ENCODE peak calls at places on chromosomes 1 and 21, in nine cellular contexts. One of them, this sample, is unnamed.

GRCh38 chr1:228212415-228212965 is 4.6 kb downstream of the OBSCN start:
- DNase-seq in fibroblast of the conjunctiva: no peak
- DNase-seq in cardiac fibroblast: no peak
- DNase-seq in NCI-H524: no peak
- DNase-seq in MM.1S: no peak
- DNase-seq in PC-3: no peak
- DNase-seq in effector CD4-positive, alpha-beta T cell: no peak
- DNase-seq in occipital lobe: no peak
- DNase-seq in substantia nigra: no peak
- DNase-seq in this sample: peak; percentile 12

GRCh38 chr1:90612033-90612432 is 105.1 kb downstream of the BARHL2 start:
- DNase-seq in fibroblast of the conjunctiva: no peak
- DNase-seq in cardiac fibroblast: no peak
- DNase-seq in NCI-H524: no peak
- DNase-seq in MM.1S: no peak
- DNase-seq in PC-3: no peak
- DNase-seq in effector CD4-positive, alpha-beta T cell: no peak
- DNase-seq in occipital lobe: no peak
- DNase-seq in substantia nigra: no peak
- DNase-seq in this sample: no peak

GRCh38 chr1:119713538-119714456 is 2.1 kb downstream of the PHGDH start:
- DNase-seq in fibroblast of the conjunctiva: no peak
- DNase-seq in cardiac fibroblast: peak; percentile 69
- DNase-seq in NCI-H524: peak; percentile 76
- DNase-seq in MM.1S: no peak
- DNase-seq in PC-3: peak; percentile 4
- DNase-seq in effector CD4-positive, alpha-beta T cell: no peak
- DNase-seq in occipital lobe: no peak
- DNase-seq in substantia nigra: peak; percentile 17
- DNase-seq in this sample: no peak

GRCh38 chr1:244369256-244370057 is 82.3 kb downstream of the ADSS2 start:
- DNase-seq in fibroblast of the conjunctiva: no peak
- DNase-seq in cardiac fibroblast: no peak
- DNase-seq in NCI-H524: no peak
- DNase-seq in MM.1S: no peak
- DNase-seq in PC-3: no peak
- DNase-seq in effector CD4-positive, alpha-beta T cell: no peak
- DNase-seq in occipital lobe: no peak
- DNase-seq in substantia nigra: no peak
- DNase-seq in this sample: peak; percentile 91

GRCh38 chr1:2272686-2273400 is 44.7 kb downstream of the SKI start:
- DNase-seq in fibroblast of the conjunctiva: no peak
- DNase-seq in cardiac fibroblast: no peak
- DNase-seq in NCI-H524: no peak
- DNase-seq in MM.1S: no peak
- DNase-seq in PC-3: no peak
- DNase-seq in effector CD4-positive, alpha-beta T cell: no peak
- DNase-seq in occipital lobe: no peak
- DNase-seq in substantia nigra: no peak
- DNase-seq in this sample: no peak

GRCh38 chr1:30660241-30660640 is 63.1 kb downstream of the MATN1 start:
- DNase-seq in fibroblast of the conjunctiva: no peak
- DNase-seq in cardiac fibroblast: no peak
- DNase-seq in NCI-H524: no peak
- DNase-seq in MM.1S: no peak
- DNase-seq in PC-3: no peak
- DNase-seq in effector CD4-positive, alpha-beta T cell: no peak
- DNase-seq in occipital lobe: no peak
- DNase-seq in substantia nigra: no peak
- DNase-seq in this sample: no peak

GRCh38 chr1:30801826-30802198 is 44.2 kb upstream of the LAPTM5 start:
- DNase-seq in fibroblast of the conjunctiva: peak; percentile 30
- DNase-seq in cardiac fibroblast: peak; percentile 73
- DNase-seq in NCI-H524: peak; percentile 64
- DNase-seq in MM.1S: peak; percentile 68
- DNase-seq in PC-3: peak; percentile 82
- DNase-seq in effector CD4-positive, alpha-beta T cell: peak; percentile 77
- DNase-seq in occipital lobe: peak; percentile 84
- DNase-seq in substantia nigra: peak; percentile 91
- DNase-seq in this sample: peak; percentile 59

GRCh38 chr1:86776108-86776507 is 71.7 kb downstream of the SH3GLB1 start:
- DNase-seq in fibroblast of the conjunctiva: no peak
- DNase-seq in cardiac fibroblast: peak; percentile 32
- DNase-seq in NCI-H524: no peak
- DNase-seq in MM.1S: no peak
- DNase-seq in PC-3: no peak
- DNase-seq in effector CD4-positive, alpha-beta T cell: no peak
- DNase-seq in occipital lobe: no peak
- DNase-seq in substantia nigra: no peak
- DNase-seq in this sample: no peak

GRCh38 chr1:53295746-53296722 is 31.8 kb downstream of the LRP8 start:
- DNase-seq in fibroblast of the conjunctiva: no peak
- DNase-seq in cardiac fibroblast: peak; percentile 8
- DNase-seq in NCI-H524: no peak
- DNase-seq in MM.1S: no peak
- DNase-seq in PC-3: no peak
- DNase-seq in effector CD4-positive, alpha-beta T cell: no peak
- DNase-seq in occipital lobe: no peak
- DNase-seq in substantia nigra: no peak
- DNase-seq in this sample: peak; percentile 12

GRCh38 chr1:168092566-168093355 is 44.0 kb downstream of the GPR161 start:
- DNase-seq in fibroblast of the conjunctiva: no peak
- DNase-seq in cardiac fibroblast: peak; percentile 62
- DNase-seq in NCI-H524: peak; percentile 66
- DNase-seq in MM.1S: no peak
- DNase-seq in PC-3: peak; percentile 8
- DNase-seq in effector CD4-positive, alpha-beta T cell: no peak
- DNase-seq in occipital lobe: no peak
- DNase-seq in substantia nigra: no peak
- DNase-seq in this sample: peak; percentile 22

GRCh38 chr1:86504895-86505625 is 36.3 kb downstream of the CLCA1 start:
- DNase-seq in fibroblast of the conjunctiva: no peak
- DNase-seq in cardiac fibroblast: peak; percentile 84
- DNase-seq in NCI-H524: no peak
- DNase-seq in MM.1S: no peak
- DNase-seq in PC-3: peak; percentile 83
- DNase-seq in effector CD4-positive, alpha-beta T cell: no peak
- DNase-seq in occipital lobe: no peak
- DNase-seq in substantia nigra: no peak
- DNase-seq in this sample: peak; percentile 80

GRCh38 chr1:175873290-175873689 is 129.9 kb upstream of the TNR start:
- DNase-seq in fibroblast of the conjunctiva: no peak
- DNase-seq in cardiac fibroblast: no peak
- DNase-seq in NCI-H524: no peak
- DNase-seq in MM.1S: no peak
- DNase-seq in PC-3: no peak
- DNase-seq in effector CD4-positive, alpha-beta T cell: no peak
- DNase-seq in occipital lobe: no peak
- DNase-seq in substantia nigra: no peak
- DNase-seq in this sample: no peak

GRCh38 chr1:244137725-244138124 is 86.6 kb downstream of the ZBTB18 start:
- DNase-seq in fibroblast of the conjunctiva: no peak
- DNase-seq in cardiac fibroblast: no peak
- DNase-seq in NCI-H524: no peak
- DNase-seq in MM.1S: no peak
- DNase-seq in PC-3: no peak
- DNase-seq in effector CD4-positive, alpha-beta T cell: no peak
- DNase-seq in occipital lobe: no peak
- DNase-seq in substantia nigra: no peak
- DNase-seq in this sample: peak; percentile 4

GRCh38 chr1:9340172-9340854 is 47.6 kb downstream of the SPSB1 start:
- DNase-seq in fibroblast of the conjunctiva: no peak
- DNase-seq in cardiac fibroblast: peak; percentile 30
- DNase-seq in NCI-H524: no peak
- DNase-seq in MM.1S: no peak
- DNase-seq in PC-3: no peak
- DNase-seq in effector CD4-positive, alpha-beta T cell: no peak
- DNase-seq in occipital lobe: no peak
- DNase-seq in substantia nigra: no peak
- DNase-seq in this sample: peak; percentile 91

GRCh38 chr1:41637367-41637766 is 152.9 kb upstream of the EDN2 start:
- DNase-seq in fibroblast of the conjunctiva: no peak
- DNase-seq in cardiac fibroblast: no peak
- DNase-seq in NCI-H524: no peak
- DNase-seq in MM.1S: no peak
- DNase-seq in PC-3: no peak
- DNase-seq in effector CD4-positive, alpha-beta T cell: no peak
- DNase-seq in occipital lobe: no peak
- DNase-seq in substantia nigra: no peak
- DNase-seq in this sample: no peak

GRCh38 chr1:39949891-39950290 is 5.1 kb upstream of the MFSD2A start:
- DNase-seq in fibroblast of the conjunctiva: no peak
- DNase-seq in cardiac fibroblast: no peak
- DNase-seq in NCI-H524: no peak
- DNase-seq in MM.1S: no peak
- DNase-seq in PC-3: peak; percentile 15
- DNase-seq in effector CD4-positive, alpha-beta T cell: no peak
- DNase-seq in occipital lobe: no peak
- DNase-seq in substantia nigra: no peak
- DNase-seq in this sample: no peak

GRCh38 chr1:58993403-58993802 is 209.6 kb upstream of the JUN start:
- DNase-seq in fibroblast of the conjunctiva: no peak
- DNase-seq in cardiac fibroblast: no peak
- DNase-seq in NCI-H524: no peak
- DNase-seq in MM.1S: no peak
- DNase-seq in PC-3: no peak
- DNase-seq in effector CD4-positive, alpha-beta T cell: no peak
- DNase-seq in occipital lobe: no peak
- DNase-seq in substantia nigra: no peak
- DNase-seq in this sample: no peak

GRCh38 chr1:110525250-110525597 is 6.2 kb upstream of the KCNA10 start:
- DNase-seq in fibroblast of the conjunctiva: no peak
- DNase-seq in cardiac fibroblast: no peak
- DNase-seq in NCI-H524: no peak
- DNase-seq in MM.1S: no peak
- DNase-seq in PC-3: no peak
- DNase-seq in effector CD4-positive, alpha-beta T cell: no peak
- DNase-seq in occipital lobe: no peak
- DNase-seq in substantia nigra: no peak
- DNase-seq in this sample: peak; percentile 15

GRCh38 chr1:229129306-229130027 is 141.4 kb upstream of the RAB4A start:
- DNase-seq in fibroblast of the conjunctiva: no peak
- DNase-seq in cardiac fibroblast: no peak
- DNase-seq in NCI-H524: peak; percentile 20
- DNase-seq in MM.1S: no peak
- DNase-seq in PC-3: no peak
- DNase-seq in effector CD4-positive, alpha-beta T cell: no peak
- DNase-seq in occipital lobe: no peak
- DNase-seq in substantia nigra: no peak
- DNase-seq in this sample: no peak

GRCh38 chr1:232179896-232180760 is 449.8 kb downstream of the SIPA1L2 start:
- DNase-seq in fibroblast of the conjunctiva: no peak
- DNase-seq in cardiac fibroblast: no peak
- DNase-seq in NCI-H524: no peak
- DNase-seq in MM.1S: no peak
- DNase-seq in PC-3: no peak
- DNase-seq in effector CD4-positive, alpha-beta T cell: no peak
- DNase-seq in occipital lobe: no peak
- DNase-seq in substantia nigra: no peak
- DNase-seq in this sample: no peak

GRCh38 chr21:18940791-18941190 is 537.2 kb upstream of the TMPRSS15 start:
- DNase-seq in fibroblast of the conjunctiva: no peak
- DNase-seq in cardiac fibroblast: no peak
- DNase-seq in NCI-H524: no peak
- DNase-seq in MM.1S: no peak
- DNase-seq in PC-3: peak; percentile 48
- DNase-seq in effector CD4-positive, alpha-beta T cell: no peak
- DNase-seq in occipital lobe: no peak
- DNase-seq in substantia nigra: no peak
- DNase-seq in this sample: no peak

GRCh38 chr21:42669069-42669468 is 15.6 kb downstream of the PDE9A start:
- DNase-seq in fibroblast of the conjunctiva: no peak
- DNase-seq in cardiac fibroblast: peak; percentile 58
- DNase-seq in NCI-H524: peak; percentile 38
- DNase-seq in MM.1S: no peak
- DNase-seq in PC-3: peak; percentile 52
- DNase-seq in effector CD4-positive, alpha-beta T cell: no peak
- DNase-seq in occipital lobe: no peak
- DNase-seq in substantia nigra: no peak
- DNase-seq in this sample: no peak

GRCh38 chr1:67970088-67970487 is 80.3 kb downstream of the DIRAS3 start:
- DNase-seq in fibroblast of the conjunctiva: peak; percentile 35
- DNase-seq in cardiac fibroblast: peak; percentile 43
- DNase-seq in NCI-H524: no peak
- DNase-seq in MM.1S: no peak
- DNase-seq in PC-3: peak; percentile 94
- DNase-seq in effector CD4-positive, alpha-beta T cell: no peak
- DNase-seq in occipital lobe: no peak
- DNase-seq in substantia nigra: no peak
- DNase-seq in this sample: peak; percentile 88

GRCh38 chr1:32454726-32455125 is 10.1 kb upstream of the ZBTB8B start:
- DNase-seq in fibroblast of the conjunctiva: no peak
- DNase-seq in cardiac fibroblast: peak; percentile 50
- DNase-seq in NCI-H524: peak; percentile 19
- DNase-seq in MM.1S: no peak
- DNase-seq in PC-3: peak; percentile 83
- DNase-seq in effector CD4-positive, alpha-beta T cell: no peak
- DNase-seq in occipital lobe: no peak
- DNase-seq in substantia nigra: no peak
- DNase-seq in this sample: peak; percentile 59

GRCh38 chr1:110425611-110426152 is 18.2 kb upstream of the LAMTOR5 start:
- DNase-seq in fibroblast of the conjunctiva: no peak
- DNase-seq in cardiac fibroblast: no peak
- DNase-seq in NCI-H524: peak; percentile 68
- DNase-seq in MM.1S: no peak
- DNase-seq in PC-3: no peak
- DNase-seq in effector CD4-positive, alpha-beta T cell: no peak
- DNase-seq in occipital lobe: no peak
- DNase-seq in substantia nigra: no peak
- DNase-seq in this sample: no peak

GRCh38 chr21:29299906-29300546 is 1.3 kb downstream of the BACH1 start:
- DNase-seq in fibroblast of the conjunctiva: peak; percentile 92
- DNase-seq in cardiac fibroblast: peak; percentile 91
- DNase-seq in NCI-H524: peak; percentile 93
- DNase-seq in MM.1S: peak; percentile 79
- DNase-seq in PC-3: peak; percentile 87
- DNase-seq in effector CD4-positive, alpha-beta T cell: peak; percentile 38
- DNase-seq in occipital lobe: no peak
- DNase-seq in substantia nigra: no peak
- DNase-seq in this sample: peak; percentile 98

GRCh38 chr1:102296116-102296515 is 299.4 kb upstream of the OLFM3 start:
- DNase-seq in fibroblast of the conjunctiva: no peak
- DNase-seq in cardiac fibroblast: no peak
- DNase-seq in NCI-H524: no peak
- DNase-seq in MM.1S: no peak
- DNase-seq in PC-3: no peak
- DNase-seq in effector CD4-positive, alpha-beta T cell: no peak
- DNase-seq in occipital lobe: no peak
- DNase-seq in substantia nigra: no peak
- DNase-seq in this sample: no peak

GRCh38 chr21:41032536-41032935 is 135.4 kb upstream of the BACE2 start:
- DNase-seq in fibroblast of the conjunctiva: no peak
- DNase-seq in cardiac fibroblast: no peak
- DNase-seq in NCI-H524: no peak
- DNase-seq in MM.1S: no peak
- DNase-seq in PC-3: peak; percentile 33
- DNase-seq in effector CD4-positive, alpha-beta T cell: no peak
- DNase-seq in occipital lobe: no peak
- DNase-seq in substantia nigra: no peak
- DNase-seq in this sample: peak; percentile 42

GRCh38 chr1:151681921-151682320 is 34.7 kb downstream of the CELF3 start:
- DNase-seq in fibroblast of the conjunctiva: no peak
- DNase-seq in cardiac fibroblast: no peak
- DNase-seq in NCI-H524: no peak
- DNase-seq in MM.1S: no peak
- DNase-seq in PC-3: peak; percentile 43
- DNase-seq in effector CD4-positive, alpha-beta T cell: no peak
- DNase-seq in occipital lobe: no peak
- DNase-seq in substantia nigra: no peak
- DNase-seq in this sample: no peak

GRCh38 chr1:1086911-1087341 is 12.8 kb upstream of the RNF223 start:
- DNase-seq in fibroblast of the conjunctiva: no peak
- DNase-seq in cardiac fibroblast: no peak
- DNase-seq in NCI-H524: no peak
- DNase-seq in MM.1S: no peak
- DNase-seq in PC-3: no peak
- DNase-seq in effector CD4-positive, alpha-beta T cell: no peak
- DNase-seq in occipital lobe: no peak
- DNase-seq in substantia nigra: no peak
- DNase-seq in this sample: no peak

GRCh38 chr1:26160527-26161407 is 1.9 kb downstream of the FAM110D start:
- DNase-seq in fibroblast of the conjunctiva: no peak
- DNase-seq in cardiac fibroblast: no peak
- DNase-seq in NCI-H524: no peak
- DNase-seq in MM.1S: no peak
- DNase-seq in PC-3: no peak
- DNase-seq in effector CD4-positive, alpha-beta T cell: no peak
- DNase-seq in occipital lobe: no peak
- DNase-seq in substantia nigra: no peak
- DNase-seq in this sample: no peak